ENCODE peak calls at places on chromosomes 11 and 22, in eight cellular contexts. Q is hepatocyte, I is A549, S is thoracic aorta, G is cardiac muscle cell, J is left lung, V is neural progenitor cell, B is adrenal gland. M is an unnamed sample. For H3K4me1, the result is how much of the 10 kb centered on the place peaks cover.

GRCh38 chr11:112297248-112297866 is 36.7 kb upstream of the PLET1 start:
- DNase-seq in Q (no peak), S (no peak), B (no peak), G (no peak), I (no peak), V (no peak), J (no peak), M (no peak)

GRCh38 chr11:89613916-89614315 is 96.2 kb upstream of the TRIM77 start:
- DNase-seq in G (no peak), Q (no peak), I (no peak), B (no peak), S (no peak), V (no peak), J (no peak), M (no peak)

GRCh38 chr22:45999379-45999971 is 22.5 kb upstream of the WNT7B start:
- DNase-seq in J (peak), S (no peak), B (no peak), V (no peak), I (no peak), G (no peak), Q (no peak), M (no peak)

GRCh38 chr11:104581246-104581980 is 316.8 kb downstream of the CASP12 start:
- DNase-seq in Q (no peak), J (no peak), I (no peak), V (peak), B (no peak), G (no peak), S (no peak), M (no peak)

GRCh38 chr11:58286249-58286648 is 18.2 kb upstream of the OR10W1 start:
- DNase-seq in S (no peak), I (peak), G (peak), B (no peak), Q (peak), J (no peak), V (peak), M (no peak)

GRCh38 chr11:105298630-105299029 is 159.1 kb upstream of the CARD18 start:
- DNase-seq in J (no peak), G (no peak), Q (no peak), B (no peak), S (no peak), V (no peak), I (no peak), M (no peak)

GRCh38 chr22:45585946-45586540 is 83.4 kb downstream of the FBLN1 start:
- DNase-seq in S (no peak), J (no peak), B (no peak), I (no peak), V (no peak), G (no peak), Q (no peak), M (no peak)

GRCh38 chr11:1628506-1629325 is 859 bp upstream of the KRTAP5-5 start:
- DNase-seq in Q (peak), G (peak), I (peak), V (peak), J (no peak), B (peak), S (no peak), M (no peak)

GRCh38 chr11:115408036-115408911 is 95.9 kb downstream of the CADM1 start:
- DNase-seq in S (no peak), V (no peak), I (no peak), Q (no peak), G (no peak), J (no peak), B (no peak), M (no peak)

GRCh38 chr11:37747121-37747520 is 1149.1 kb upstream of the RAG2 start:
- DNase-seq in S (no peak), Q (no peak), G (no peak), V (no peak), I (no peak), B (no peak), J (no peak), M (no peak)

GRCh38 chr11:3604169-3604568 is 37.6 kb downstream of the ART5 start:
- DNase-seq in V (no peak), G (no peak), S (no peak), Q (no peak), B (no peak), I (no peak), J (no peak), M (no peak)

GRCh38 chr22:50676661-50677492 is 4.3 kb downstream of the SHANK3 start:
- DNase-seq in Q (no peak), G (no peak), I (no peak), B (no peak), V (peak), J (no peak), S (no peak), M (no peak)

GRCh38 chr11:61362542-61362875 is 335 bp downstream of the TMEM138 start:
- DNase-seq in G (peak), S (no peak), J (no peak), B (no peak), V (no peak), Q (peak), I (peak), M (no peak)

GRCh38 chr22:25406510-25407210 is 157.8 kb upstream of the GRK3 start:
- DNase-seq in I (no peak), G (no peak), B (peak), Q (no peak), S (no peak), V (peak), J (peak), M (no peak)

GRCh38 chr22:42908082-42908746 is 51.1 kb upstream of the ARFGAP3 start:
- DNase-seq in Q (no peak), I (no peak), J (no peak), V (peak), B (no peak), G (no peak), S (no peak), M (no peak)

GRCh38 chr11:16783321-16783801 is 44.9 kb downstream of the C11orf58 start:
- DNase-seq in J (peak), V (no peak), I (no peak), S (no peak), Q (no peak), G (no peak), B (no peak), M (no peak)

GRCh38 chr11:8065031-8065430 is 16.0 kb upstream of the TUB start:
- DNase-seq in S (no peak), V (no peak), G (no peak), B (no peak), J (no peak), Q (no peak), I (no peak), M (no peak)

GRCh38 chr11:19524171-19524671 is 188.4 kb upstream of the NAV2 start:
- DNase-seq in V (no peak), B (peak), J (no peak), S (no peak), Q (peak), G (no peak), I (no peak), M (no peak)

GRCh38 chr11:5938603-5938965 is 3.5 kb upstream of the OR56A3 start:
- DNase-seq in J (no peak), S (no peak), G (no peak), Q (no peak), B (no peak), I (no peak), V (no peak), M (no peak)

GRCh38 chr11:132632641-132633124 is 899.6 kb downstream of the OPCML start:
- DNase-seq in B (no peak), V (no peak), Q (peak), J (no peak), G (peak), S (no peak), I (no peak), M (no peak)

GRCh38 chr22:33792837-33793236 is 127.4 kb downstream of the LARGE1 start:
- DNase-seq in J (no peak), Q (no peak), G (no peak), V (no peak), I (no peak), B (no peak), S (no peak), M (no peak)

GRCh38 chr11:70278994-70279393 is 8.5 kb downstream of the PPFIA1 start:
- DNase-seq in J (no peak), I (no peak), V (no peak), G (no peak), Q (no peak), B (no peak), S (no peak), M (no peak)

GRCh38 chr11:1619449-1619848 is 2.5 kb downstream of the KRTAP5-4 start:
- DNase-seq in Q (no peak), G (peak), I (no peak), S (no peak), J (no peak), V (no peak), B (no peak), M (no peak)

GRCh38 chr11:108754901-108755625 is 90.2 kb downstream of the DDX10 start:
- DNase-seq in V (no peak), G (peak), S (no peak), B (peak), J (no peak), I (no peak), Q (no peak), M (no peak)

GRCh38 chr11:26087095-26087935 is 244.6 kb upstream of the ANO3 start:
- DNase-seq in Q (no peak), V (no peak), I (no peak), J (no peak), S (no peak), G (no peak), B (no peak), M (no peak)

GRCh38 chr11:132064987-132065620 is 694.7 kb downstream of the NTM start:
- DNase-seq in Q (peak), S (no peak), G (peak), I (no peak), B (no peak), V (no peak), J (no peak), M (no peak)

GRCh38 chr11:3152471-3153110 is 12.5 kb downstream of the OSBPL5 start:
- DNase-seq in Q (no peak), S (no peak), I (no peak), G (peak), V (no peak), J (no peak), B (no peak), M (no peak)

GRCh38 chr11:47269002-47269828 is 718 bp upstream of the MADD start:
- DNase-seq in S (peak), G (peak), V (peak), B (peak), Q (peak), J (peak), I (peak), M (peak)
- TF ChIP-seq CTCF in S (no peak), G (peak), V (no peak), B (no peak), Q (peak), J (no peak), I (no peak), M (no peak)

GRCh38 chr11:67120456-67120855 is 1.4 kb downstream of the KDM2A start:
- DNase-seq in V (no peak), G (no peak), J (no peak), I (no peak), Q (no peak), S (no peak), B (no peak), M (no peak)
- H3K27ac ChIP-seq in V (no peak), G (peak), J (peak), I (peak), Q (peak), S (peak), B (peak), M (peak)

DNA sequence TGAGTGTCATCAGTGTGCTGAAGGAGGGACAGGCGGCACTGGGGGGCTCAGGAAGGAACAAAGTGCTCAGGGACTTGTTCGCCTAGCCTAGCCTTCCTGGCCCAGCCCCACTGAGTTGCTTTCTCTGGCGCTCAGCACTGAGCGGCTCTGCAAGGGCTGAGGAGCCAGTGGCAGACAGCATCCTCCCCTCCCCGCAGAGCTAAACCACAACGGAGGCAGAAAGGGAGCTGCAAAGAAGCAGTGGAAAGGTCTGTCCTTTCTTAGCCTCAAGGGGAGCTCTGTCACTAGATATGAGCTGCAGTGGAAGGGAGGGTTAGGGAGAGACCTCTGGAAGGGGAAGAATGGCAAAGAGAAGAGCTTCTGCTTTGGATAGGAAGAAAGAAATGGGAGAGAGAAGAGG is 89.7 kb upstream of the PHOX2A start:
- DNase-seq in J (no peak), I (no peak), V (peak), B (no peak), G (peak), Q (peak), S (no peak), M (no peak)
- H3K4me1 ChIP-seq in J (under half), I (under half), V (under half), B (under half), G (under half), Q (under half), S (under half), M (under half)

GRCh38 chr22:38314140-38314991 is 2.9 kb downstream of the CSNK1E start:
- DNase-seq in B (no peak), S (no peak), J (no peak), V (peak), Q (peak), I (no peak), G (peak), M (no peak)
- TF ChIP-seq CTCF in B (no peak), S (no peak), J (no peak), V (no peak), Q (no peak), I (no peak), G (no peak), M (no peak)

GRCh38 chr22:20857838-20858614 is 585 bp downstream of the PI4KA start:
- DNase-seq in G (peak), J (peak), Q (peak), B (peak), S (peak), V (peak), I (peak), M (peak)

GRCh38 chr22:20857247-20857643 is 1.4 kb downstream of the PI4KA start:
- DNase-seq in V (no peak), S (no peak), B (peak), I (no peak), Q (no peak), G (no peak), J (no peak), M (no peak)

GRCh38 chr22:20862540-20862939 is 3.7 kb downstream of the SNAP29 start:
- DNase-seq in B (no peak), S (no peak), G (no peak), V (no peak), Q (no peak), J (no peak), I (no peak), M (no peak)

GRCh38 chr22:20858615-20859416 is at the start of the genes PI4KA and SNAP29:
- DNase-seq in B (peak), S (peak), V (peak), Q (peak), G (peak), I (peak), J (peak), M (peak)

GRCh38 chr22:20859615-20860014 is 808 bp downstream of the SNAP29 start:
- DNase-seq in B (no peak), S (no peak), G (no peak), V (no peak), J (no peak), I (no peak), Q (no peak), M (no peak)
- H3K27ac ChIP-seq in B (no peak), S (peak), G (no peak), V (no peak), J (peak), I (peak), Q (peak), M (peak)

GRCh38 chr11:65310756-65311155 is 3.9 kb upstream of the CDC42EP2 start:
- DNase-seq in Q (no peak), S (no peak), V (peak), I (no peak), J (no peak), G (no peak), B (no peak), M (no peak)

GRCh38 chr11:65311197-65311631 is 3.5 kb upstream of the CDC42EP2 start:
- DNase-seq in Q (no peak), G (peak), B (no peak), J (no peak), V (peak), S (no peak), I (no peak), M (no peak)

GRCh38 chr11:65309006-65309405 is 5.7 kb upstream of the CDC42EP2 start:
- DNase-seq in S (no peak), V (no peak), I (no peak), G (no peak), J (no peak), Q (no peak), B (no peak), M (no peak)

GRCh38 chr11:65308281-65308891 is 6.3 kb upstream of the CDC42EP2 start:
- DNase-seq in V (no peak), G (peak), S (no peak), Q (no peak), J (peak), B (peak), I (no peak), M (no peak)

GRCh38 chr11:65310215-65310614 is 4.5 kb upstream of the CDC42EP2 start:
- DNase-seq in B (peak), Q (no peak), S (no peak), J (no peak), I (no peak), G (no peak), V (peak), M (no peak)
- H3K4me1 ChIP-seq in B (under half), Q (half or more), S (under half), J (under half), I (half or more), G (under half), V (under half), M (half or more)

M was measured in esophagus squamous epithelium.